ENCODE peak calls at places on chromosomes 3 and 15, in six cellular contexts. V is upper lobe of right lung, T is mucosa of gallbladder, J is KBM-7, N is NCI-H1092 treated with DMSO at 0.1 percent for 48 hours, D is uterus. P is an unnamed sample.

GRCh38 chr3:16885588-16885903 is 791 bp downstream of the PLCL2 start:
- DNase-seq in V (no peak), T (no peak), J (no peak), N (no peak), D (no peak), P (no peak)

GRCh38 chr3:192187485-192188051 is 539.8 kb downstream of the FGF12 start:
- DNase-seq in V (no peak), T (no peak), J (no peak), N (no peak), D (no peak), P (no peak)

GRCh38 chr3:8660271-8660731 is 15.7 kb upstream of the SSUH2 start:
- DNase-seq in V (no peak), T (no peak), J (no peak), N (no peak), D (no peak), P (no peak)

GRCh38 chr15:59022188-59022587 is 34.7 kb downstream of the RNF111 start:
- DNase-seq in V (no peak), T (no peak), J (no peak), N (no peak), D (no peak), P (no peak)

GRCh38 chr15:95405447-95405846 is 925.1 kb upstream of the NR2F2 start:
- DNase-seq in V (no peak), T (no peak), J (no peak), N (no peak), D (no peak), P (no peak)

GRCh38 chr3:122725106-122725505 is 44.5 kb downstream of the PARP14 start:
- DNase-seq in V (no peak), T (no peak), J (no peak), N (no peak), D (no peak), P (no peak)

GRCh38 chr3:1609416-1609815 is 489.2 kb upstream of the CNTN4 start:
- DNase-seq in V (no peak), T (no peak), J (no peak), N (peak; percentile 55), D (no peak), P (no peak)

GRCh38 chr3:14374444-14374883 is 27.9 kb upstream of the SLC6A6 start:
- DNase-seq in V (peak; percentile 68), T (no peak), J (no peak), N (no peak), D (no peak), P (no peak)

GRCh38 chr3:102129774-102130608 is 280.7 kb downstream of the NFKBIZ start:
- DNase-seq in V (no peak), T (peak; percentile 21), J (peak; percentile 16), N (no peak), D (peak; percentile 69), P (no peak)

GRCh38 chr3:43455233-43455632 is 166.6 kb downstream of the ANO10 start:
- DNase-seq in V (no peak), T (no peak), J (no peak), N (no peak), D (no peak), P (no peak)

GRCh38 chr3:115248274-115248673 is 101.2 kb upstream of the ZBTB20 start:
- DNase-seq in V (no peak), T (no peak), J (no peak), N (no peak), D (no peak), P (no peak)

GRCh38 chr15:74428970-74429783 is 4.6 kb downstream of the SEMA7A start:
- DNase-seq in V (no peak), T (no peak), J (no peak), N (no peak), D (no peak), P (no peak)

GRCh38 chr3:89227218-89227617 is 119.8 kb downstream of the EPHA3 start:
- DNase-seq in V (no peak), T (no peak), J (no peak), N (no peak), D (no peak), P (no peak)

GRCh38 chr15:25243800-25244097 is 195.1 kb downstream of the UBE3A start:
- DNase-seq in V (peak; percentile 51), T (no peak), J (no peak), N (no peak), D (no peak), P (no peak)

GRCh38 chr3:127250032-127250431 is 37.8 kb downstream of the PRR20G start:
- DNase-seq in V (no peak), T (no peak), J (no peak), N (no peak), D (no peak), P (no peak)

P was measured in NCI-H2029.